ENCODE peak calls at places on chromosomes 3 and 15, in eight cellular contexts. S, H, L, X, Z, Q, U and F are unnamed samples.

GRCh38 chr3:32354362-32354778 is 37.3 kb upstream of the CMTM7 start:
- DNase-seq in L (no peak), H (no peak), Z (no peak), S (no peak), U (no peak), X (no peak), Q (no peak), F (no peak)

GRCh38 chr15:56734013-56734625 is 810 bp upstream of the ZNF280D start:
- DNase-seq in X (no peak), U (no peak), Z (no peak), Q (no peak), L (peak; percentile 25), S (no peak), H (no peak), F (no peak)

GRCh38 chr15:97504031-97504430 is 456.5 kb upstream of the ARRDC4 start:
- DNase-seq in L (no peak), Z (no peak), Q (no peak), H (no peak), U (peak; percentile 19), X (no peak), S (peak; percentile 7), F (peak; percentile 88)

GRCh38 chr15:28181386-28181785 is 82.3 kb upstream of the OCA2 start:
- DNase-seq in Q (no peak), H (no peak), U (no peak), Z (no peak), X (no peak), S (no peak), L (no peak), F (no peak)

GRCh38 chr15:88257311-88257901 is 867 bp upstream of the NTRK3 start:
- DNase-seq in U (peak; percentile 21), S (no peak), X (no peak), Q (no peak), Z (no peak), L (no peak), H (no peak), F (peak; percentile 34)

GRCh38 chr15:59792359-59792758 is 103.2 kb upstream of the BNIP2 start:
- DNase-seq in U (no peak), L (no peak), S (no peak), X (no peak), Z (no peak), H (no peak), Q (no peak), F (no peak)

GRCh38 chr3:144652573-144652972 is 681.0 kb downstream of the DIPK2A start:
- DNase-seq in U (no peak), S (no peak), Q (no peak), H (no peak), X (no peak), Z (no peak), L (no peak), F (no peak)

GRCh38 chr3:38730281-38730680 is 80.8 kb upstream of the SCN5A start:
- DNase-seq in X (no peak), Z (no peak), L (no peak), H (no peak), S (no peak), U (no peak), Q (no peak), F (no peak)

GRCh38 chr3:187286467-187287059 is 5.0 kb downstream of the MASP1 start:
- DNase-seq in X (no peak), Q (peak; percentile 80), L (no peak), H (no peak), U (no peak), S (no peak), Z (no peak), F (peak; percentile 91)

GRCh38 chr3:61924065-61924740 is 362.8 kb downstream of the PTPRG start:
- DNase-seq in Q (peak; percentile 52), S (no peak), L (no peak), H (no peak), U (no peak), X (peak; percentile 63), Z (no peak), F (peak; percentile 60)

GRCh38 chr3:58433400-58434169 is at the start of gene PDHB:
- DNase-seq in H (peak; percentile 95), L (peak; percentile 86), U (peak; percentile 84), Z (peak; percentile 86), X (peak; percentile 95), S (peak; percentile 35), Q (peak; percentile 89), F (peak; percentile 95)

GRCh38 chr15:98889930-98890695 is 117.5 kb downstream of the PGPEP1L start:
- DNase-seq in S (no peak), H (no peak), Z (no peak), L (no peak), Q (no peak), X (no peak), U (no peak), F (no peak)

GRCh38 chr15:22949074-22949547 is 31.1 kb downstream of the CYFIP1 start:
- DNase-seq in X (peak; percentile 84), U (peak; percentile 93), S (no peak), Q (peak; percentile 76), Z (no peak), H (no peak), L (no peak), F (peak; percentile 93)

GRCh38 chr3:102536479-102536878 is 101.7 kb downstream of the ZPLD1 start:
- DNase-seq in L (peak; percentile 9), U (no peak), X (no peak), H (no peak), Z (no peak), Q (no peak), S (no peak), F (peak; percentile 31)

GRCh38 chr3:64827391-64827790 is 139.6 kb upstream of the ADAMTS9 start:
- DNase-seq in U (no peak), L (no peak), Q (no peak), S (no peak), X (no peak), Z (no peak), H (no peak), F (no peak)

GRCh38 chr3:64829331-64829730 is 141.5 kb upstream of the ADAMTS9 start:
- DNase-seq in U (no peak), H (no peak), Z (no peak), Q (no peak), S (no peak), L (no peak), X (no peak), F (no peak)

GRCh38 chr3:64825404-64825803 is 137.6 kb upstream of the ADAMTS9 start:
- DNase-seq in Z (no peak), U (no peak), L (no peak), X (no peak), S (no peak), Q (no peak), H (no peak), F (no peak)

GRCh38 chr3:64824281-64824980 is 136.6 kb upstream of the ADAMTS9 start:
- DNase-seq in S (no peak), Z (no peak), U (no peak), H (no peak), L (no peak), Q (no peak), X (no peak), F (no peak)
- H3K4me1 ChIP-seq in S (no peaks in the 10 kb centered on the region), Z (no peaks in the 10 kb centered on the region), U (peaks cover 6% of the 10 kb centered on the region), H (no peaks in the 10 kb centered on the region), L (no peaks in the 10 kb centered on the region), Q (no peaks in the 10 kb centered on the region), X (peaks cover 18% of the 10 kb centered on the region), F (peaks cover 8% of the 10 kb centered on the region)

GRCh38 chr15:67065531-67066005 is at the start of gene SMAD3:
- DNase-seq in Q (peak; percentile 90), L (peak; percentile 75), U (peak; percentile 87), S (no peak), X (peak; percentile 92), H (peak; percentile 95), Z (peak; percentile 72), F (peak; percentile 99)
- H3K4me1 ChIP-seq in Q (peaks cover 6% of the 10 kb centered on the region), L (peaks cover 5% of the 10 kb centered on the region), U (no peaks in the 10 kb centered on the region), S (peaks cover 36% of the 10 kb centered on the region), X (peaks cover 38% of the 10 kb centered on the region), H (peaks cover 10% of the 10 kb centered on the region), Z (peaks cover 47% of the 10 kb centered on the region), F (peaks cover 40% of the 10 kb centered on the region)

DNA sequence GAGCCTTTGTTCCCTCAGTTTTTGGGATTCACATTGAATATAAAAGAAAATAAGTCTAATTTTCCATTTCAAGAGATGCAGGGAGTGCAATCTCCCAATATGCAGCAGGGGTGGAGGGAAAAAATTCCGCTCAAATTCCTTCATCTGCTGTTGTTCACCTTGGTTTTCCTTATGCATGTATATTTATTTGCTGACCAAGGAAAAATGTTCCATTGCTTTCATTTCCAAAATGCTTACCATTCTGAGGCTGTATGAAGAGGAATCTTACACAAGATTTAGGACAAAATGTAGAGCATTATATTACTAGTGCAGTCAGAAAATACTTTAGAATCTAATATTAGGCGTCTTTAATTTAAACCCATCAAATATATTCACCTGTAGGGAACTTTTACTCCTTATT is 863.9 kb downstream of the EPHA3 start:
- DNase-seq in S (no peak), H (no peak), U (no peak), Q (no peak), L (no peak), Z (no peak), X (no peak), F (no peak)
- H3K4me1 ChIP-seq in S (no peaks in the 10 kb centered on the region), H (no peaks in the 10 kb centered on the region), U (no peaks in the 10 kb centered on the region), Q (no peaks in the 10 kb centered on the region), L (no peaks in the 10 kb centered on the region), Z (no peaks in the 10 kb centered on the region), X (no peaks in the 10 kb centered on the region), F (no peaks in the 10 kb centered on the region)

DNA sequence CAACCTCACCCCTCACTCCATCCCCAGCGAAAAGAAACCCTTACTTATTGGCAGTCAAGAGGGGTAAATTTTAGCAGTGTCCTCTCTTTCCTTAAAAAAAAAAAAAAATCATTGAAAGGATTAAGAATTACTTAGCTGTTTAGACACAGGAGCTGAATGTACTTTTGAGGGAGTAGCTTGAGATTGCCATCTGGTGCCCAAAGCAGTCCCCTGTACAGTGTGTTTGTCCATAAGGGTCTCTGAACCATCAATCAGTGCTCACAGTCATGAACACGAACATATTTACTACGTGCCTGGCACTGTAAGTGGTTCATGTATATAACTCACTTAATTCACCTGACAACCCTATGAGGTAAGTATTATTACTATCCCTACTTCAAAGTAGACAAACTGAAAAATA is 463.5 kb downstream of the RAP2B start:
- DNase-seq in X (no peak), S (no peak), H (no peak), U (no peak), Z (no peak), L (no peak), Q (no peak), F (no peak)
- H3K4me1 ChIP-seq in X (peaks cover 8% of the 10 kb centered on the region), S (no peaks in the 10 kb centered on the region), H (no peaks in the 10 kb centered on the region), U (no peaks in the 10 kb centered on the region), Z (peaks cover 52% of the 10 kb centered on the region), L (no peaks in the 10 kb centered on the region), Q (no peaks in the 10 kb centered on the region), F (peaks cover 6% of the 10 kb centered on the region)

DNA sequence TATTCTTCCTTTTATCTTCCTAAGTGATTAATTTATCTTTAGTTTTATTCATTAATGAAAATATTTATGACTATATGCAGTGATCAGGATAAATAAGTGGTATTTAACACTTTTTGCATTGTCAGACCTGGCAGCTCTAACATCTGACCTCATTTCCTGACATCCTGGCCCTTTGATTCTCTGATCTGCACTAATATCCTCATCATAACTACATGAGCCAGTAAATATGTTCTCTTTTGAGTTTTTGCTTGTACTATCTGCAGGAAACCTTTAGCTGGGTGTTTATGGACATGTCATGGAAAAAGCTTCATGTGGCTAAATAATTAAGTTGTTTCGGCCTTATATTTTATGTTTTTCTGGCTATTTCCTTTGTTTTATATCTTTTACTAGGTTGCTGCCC is 10.5 kb downstream of the NKTR start:
- DNase-seq in Q (no peak), Z (no peak), H (no peak), L (no peak), S (no peak), X (no peak), U (no peak), F (no peak)
- H3K4me1 ChIP-seq in Q (no peaks in the 10 kb centered on the region), Z (peaks cover 51% of the 10 kb centered on the region), H (no peaks in the 10 kb centered on the region), L (no peaks in the 10 kb centered on the region), S (no peaks in the 10 kb centered on the region), X (peaks cover 71% of the 10 kb centered on the region), U (no peaks in the 10 kb centered on the region), F (peaks cover 5% of the 10 kb centered on the region)